ENCODE peak calls at places on chromosomes 6 and 20, in eight cellular contexts. X is ovary; J is naive thymus-derived CD4-positive, alpha-beta T cell; A is neuronal stem cell; K is osteoblast; V is SJSA1; N is GM23338; Z is PC-9. Q is an unnamed sample.

GRCh38 chr6:113936093-113936934 is 34.6 kb downstream of the HDAC2 start:
- DNase-seq in V (no peak), J (peak; percentile 26), Z (peak; percentile 7), X (no peak), A (peak; percentile 37), N (peak; percentile 76), K (peak; percentile 69), Q (peak; percentile 35)

GRCh38 chr6:134295953-134296553 is 21.9 kb downstream of the SGK1 start:
- DNase-seq in K (peak; percentile 92), V (peak; percentile 84), J (no peak), X (peak; percentile 48), N (peak; percentile 17), A (no peak), Z (peak; percentile 63), Q (no peak)

GRCh38 chr20:48339147-48339985 is 488.4 kb downstream of the PREX1 start:
- DNase-seq in V (no peak), N (no peak), X (peak; percentile 74), J (no peak), K (no peak), A (no peak), Z (peak; percentile 47), Q (no peak)

GRCh38 chr20:53579581-53580375 is 13.9 kb downstream of the ZNF217 start:
- DNase-seq in Z (no peak), J (peak; percentile 53), K (no peak), N (no peak), A (no peak), V (no peak), X (no peak), Q (no peak)

GRCh38 chr6:107957909-107958688 is at the start of gene SEC63:
- DNase-seq in Z (peak; percentile 97), K (peak; percentile 99), N (peak; percentile 96), A (peak; percentile 93), X (peak; percentile 97), V (peak; percentile 98), J (peak; percentile 96), Q (peak; percentile 98)

GRCh38 chr20:12394786-12395185 is 477.1 kb downstream of the BTBD3 start:
- DNase-seq in N (peak; percentile 45), A (no peak), Z (no peak), J (no peak), V (no peak), K (no peak), X (no peak), Q (no peak)

GRCh38 chr6:15523679-15524630 is 138.9 kb downstream of the DTNBP1 start:
- DNase-seq in V (peak; percentile 32), K (no peak), Z (no peak), N (no peak), A (no peak), J (no peak), X (no peak), Q (no peak)

GRCh38 chr6:11496152-11497060 is 41.1 kb upstream of the TMEM170B start:
- DNase-seq in N (peak; percentile 84), J (peak; percentile 81), V (peak; percentile 76), A (peak; percentile 65), X (peak; percentile 42), Z (peak; percentile 77), K (peak; percentile 72), Q (peak; percentile 56)

GRCh38 chr6:104957301-104958177 is 632 bp downstream of the LIN28B start:
- DNase-seq in Z (no peak), N (peak; percentile 96), V (no peak), X (no peak), J (no peak), K (no peak), A (peak; percentile 83), Q (no peak)

GRCh38 chr20:1857403-1857941 is 37.7 kb upstream of the SIRPA start:
- DNase-seq in K (no peak), X (no peak), A (no peak), N (peak; percentile 46), J (no peak), Z (no peak), V (no peak), Q (no peak)

DNA sequence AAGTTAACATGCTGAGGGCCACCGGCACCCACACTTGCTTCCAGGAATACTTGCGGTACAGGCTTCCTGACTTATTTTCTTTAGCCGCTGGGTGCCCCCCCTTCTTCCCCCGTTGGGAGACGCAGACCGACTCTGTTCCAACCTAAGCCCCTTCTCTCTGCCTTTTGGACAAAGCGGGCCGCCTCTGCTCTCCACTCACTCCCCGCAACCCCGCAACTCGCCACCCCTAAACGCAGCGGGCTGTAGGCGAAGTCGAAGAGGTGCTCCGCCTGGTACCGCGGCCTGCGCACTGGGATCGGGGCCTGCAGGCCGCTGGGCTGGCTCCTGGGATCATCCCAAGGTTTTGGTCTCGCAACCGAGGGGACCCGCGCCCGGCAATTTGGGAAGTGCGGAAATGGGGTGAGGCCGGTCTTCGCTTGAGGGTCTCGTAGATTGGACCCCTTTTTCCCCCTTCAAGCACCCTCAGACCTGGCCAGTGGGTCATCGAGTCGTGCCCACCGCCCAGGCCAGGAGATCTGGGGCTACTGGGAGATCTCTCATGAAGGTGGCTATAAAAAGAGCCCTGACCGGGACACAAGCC is 4.7 kb upstream of the FOXF2 start:
- DNase-seq in V (peak; percentile 76), N (peak; percentile 53), J (no peak), A (peak; percentile 29), Z (no peak), X (no peak), K (peak; percentile 83), Q (peak; percentile 72)
- H3K4me3 ChIP-seq in V (peak overlapping the region; percentile 25), N (peak overlapping the region; percentile 62), J (no peak overlapping the region), A (no peak overlapping the region), Z (no peak overlapping the region), X (no peak overlapping the region), K (no peak overlapping the region), Q (no peak overlapping the region)

DNA sequence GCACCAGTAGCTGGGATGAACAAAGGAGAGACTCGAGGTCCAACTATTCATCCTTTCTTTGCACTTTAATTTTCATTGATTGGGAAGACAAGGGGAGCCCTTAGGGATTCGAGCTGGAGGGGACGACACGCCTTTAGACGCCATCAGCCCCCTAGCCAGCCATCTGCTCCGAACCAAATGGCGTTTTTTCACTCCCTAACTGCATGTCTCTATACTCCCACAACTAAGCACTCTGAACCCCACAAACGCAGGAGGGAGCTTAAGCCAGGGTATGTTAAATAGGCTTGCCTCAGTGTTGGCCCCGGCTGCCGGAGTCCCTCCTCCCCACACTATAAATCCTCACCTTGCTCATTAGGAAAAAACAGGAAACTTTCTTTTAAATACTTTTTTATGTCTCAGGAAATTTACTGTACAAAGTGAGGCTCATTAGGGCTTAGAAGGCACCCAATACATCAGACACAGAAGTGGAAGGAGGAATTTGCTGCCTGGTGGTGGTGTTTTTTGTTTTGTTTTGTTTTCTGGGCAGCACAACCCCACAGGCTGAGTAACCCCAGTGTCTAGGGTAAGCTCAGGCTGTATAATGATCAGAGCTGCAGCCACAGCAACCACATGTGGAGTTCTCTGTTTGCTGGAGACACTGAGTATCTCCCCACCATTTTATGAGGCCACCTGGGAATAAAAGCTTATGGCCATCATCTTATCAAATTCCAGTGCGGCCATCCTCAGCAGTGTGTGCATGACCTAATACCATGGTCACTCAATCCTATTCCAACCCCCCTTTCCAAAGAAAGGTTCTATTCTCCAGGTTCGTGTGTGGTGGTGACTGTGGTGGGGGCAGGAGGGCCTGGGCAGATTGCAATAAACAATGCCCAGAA is 3.2 kb upstream of the DLL1 start:
- DNase-seq in A (peak; percentile 46), V (peak; percentile 36), K (peak; percentile 83), J (no peak), N (no peak), Z (no peak), X (no peak), Q (no peak)
- H3K4me1 ChIP-seq in A (peaks cover 58% of the 10 kb centered on the region), V (peaks cover 46% of the 10 kb centered on the region), K (no peaks in the 10 kb centered on the region), J (peaks cover 15% of the 10 kb centered on the region), N (peaks cover 48% of the 10 kb centered on the region), Z (no peaks in the 10 kb centered on the region), X (peaks cover 25% of the 10 kb centered on the region), Q (peaks cover 74% of the 10 kb centered on the region)

GRCh38 chr6:27273783-27274182 is 26.3 kb downstream of the PRSS16 start:
- DNase-seq in A (no peak), X (no peak), Z (no peak), J (no peak), N (no peak), K (no peak), V (no peak), Q (no peak)

GRCh38 chr6:27280540-27281000 is 31.5 kb downstream of the POM121L2 start:
- DNase-seq in X (no peak), N (peak; percentile 65), Z (peak; percentile 30), J (no peak), K (peak; percentile 41), A (no peak), V (no peak), Q (no peak)

GRCh38 chr6:27279513-27280063 is 32.1 kb downstream of the PRSS16 start:
- DNase-seq in K (no peak), Z (peak; percentile 46), N (peak; percentile 63), A (no peak), J (no peak), X (no peak), V (no peak), Q (no peak)

GRCh38 chr6:27280064-27280539 is 32.0 kb downstream of the POM121L2 start:
- DNase-seq in N (peak; percentile 82), J (no peak), A (no peak), Z (peak; percentile 70), K (peak; percentile 92), X (peak; percentile 12), V (no peak), Q (no peak)

GRCh38 chr6:27275025-27275956 is 27.8 kb downstream of the PRSS16 start:
- DNase-seq in X (no peak), J (no peak), N (peak; percentile 70), K (peak; percentile 78), V (no peak), Z (no peak), A (no peak), Q (no peak)
- H3K4me3 ChIP-seq in X (no peak overlapping the region), J (no peak overlapping the region), N (peak overlapping the region; percentile 65), K (no peak overlapping the region), V (no peak overlapping the region), Z (peak overlapping the region; percentile 49), A (no peak overlapping the region), Q (no peak overlapping the region)

GRCh38 chr6:52502306-52503029 is 74.4 kb downstream of the TRAM2 start:
- DNase-seq in V (no peak), X (no peak), K (peak; percentile 21), A (no peak), Z (no peak), J (no peak), N (no peak), Q (no peak)
- H3K4me1 ChIP-seq in V (peaks cover 65% of the 10 kb centered on the region), X (peaks cover 4% of the 10 kb centered on the region), K (peaks cover 50% of the 10 kb centered on the region), A (no peaks in the 10 kb centered on the region), Z (peaks cover 29% of the 10 kb centered on the region), J (no peaks in the 10 kb centered on the region), N (no peaks in the 10 kb centered on the region), Q (peaks cover 28% of the 10 kb centered on the region)

DNA sequence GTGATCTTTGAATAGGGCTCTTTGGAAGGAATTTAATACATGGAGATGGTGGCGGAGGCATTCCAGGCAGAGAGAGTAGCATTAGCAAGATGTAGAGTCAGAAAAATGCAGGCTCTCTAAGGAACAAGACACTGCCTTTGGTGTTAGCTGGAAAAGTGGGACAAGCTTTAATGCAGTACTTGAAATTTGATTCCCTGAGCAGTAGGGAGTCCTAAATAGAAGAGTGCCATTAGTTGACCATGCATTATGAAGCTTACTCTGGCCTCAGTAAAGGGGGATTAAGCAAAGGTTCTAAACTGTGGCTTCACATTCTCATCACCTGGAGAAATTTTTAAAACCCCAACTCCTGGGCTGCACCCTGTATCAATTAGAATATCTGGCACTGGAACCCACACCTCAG is 494.8 kb upstream of the SOX4 start:
- DNase-seq in V (no peak), Z (no peak), A (peak; percentile 36), X (no peak), J (no peak), N (peak; percentile 42), K (no peak), Q (no peak)
- H3K4me3 ChIP-seq in V (no peak overlapping the region), Z (no peak overlapping the region), A (no peak overlapping the region), X (no peak overlapping the region), J (no peak overlapping the region), N (no peak overlapping the region), K (no peak overlapping the region), Q (no peak overlapping the region)

GRCh38 chr6:117677553-117678131 is 2.4 kb downstream of the NUS1 start:
- DNase-seq in Z (no peak), K (peak; percentile 62), N (no peak), X (no peak), A (no peak), V (no peak), J (no peak), Q (no peak)
- H3K4me1 ChIP-seq in Z (peaks cover 26% of the 10 kb centered on the region), K (peaks cover 26% of the 10 kb centered on the region), N (peaks cover 21% of the 10 kb centered on the region), X (peaks cover 2% of the 10 kb centered on the region), A (no peaks in the 10 kb centered on the region), V (peaks cover 7% of the 10 kb centered on the region), J (peaks cover 24% of the 10 kb centered on the region), Q (peaks cover 23% of the 10 kb centered on the region)

Q was measured in left lung.